ENCODE peak calls at places on chromosomes 1 and 21, in six cellular contexts. U, K, A, D, X and N are unnamed samples.

GRCh38 chr1:192858456-192858855 is 49.6 kb downstream of the RGS2 start:
- DNase-seq in U (no peak), K (no peak), A (no peak), D (no peak), X (no peak), N (no peak)

GRCh38 chr1:18970762-18971161 is 14.3 kb upstream of the IFFO2 start:
- DNase-seq in U (no peak), K (no peak), A (no peak), D (peak), X (no peak), N (no peak)

GRCh38 chr1:213138391-213138790 is 87.3 kb downstream of the RPS6KC1 start:
- DNase-seq in U (no peak), K (no peak), A (no peak), D (no peak), X (no peak), N (no peak)

GRCh38 chr1:160949881-160950280 is 4.7 kb downstream of the ITLN2 start:
- DNase-seq in U (no peak), K (no peak), A (no peak), D (no peak), X (no peak), N (no peak)

GRCh38 chr1:22930235-22930912 is 42.3 kb downstream of the LACTBL1 start:
- DNase-seq in U (no peak), K (no peak), A (peak), D (peak), X (peak), N (peak)

GRCh38 chr1:15849775-15850449 is 2.4 kb downstream of the SPEN start:
- DNase-seq in U (no peak), K (peak), A (no peak), D (peak), X (no peak), N (no peak)

GRCh38 chr1:39499668-39500067 is 8.2 kb downstream of the BMP8A start:
- DNase-seq in U (no peak), K (no peak), A (no peak), D (no peak), X (peak), N (peak)

GRCh38 chr1:186194107-186194756 is 180.8 kb downstream of the TPR start:
- DNase-seq in U (no peak), K (no peak), A (no peak), D (no peak), X (no peak), N (no peak)

GRCh38 chr1:224106568-224107281 is 7.2 kb upstream of the FBXO28 start:
- DNase-seq in U (no peak), K (no peak), A (no peak), D (peak), X (no peak), N (no peak)

GRCh38 chr1:155005076-155005971 is 2.7 kb downstream of the ZBTB7B start:
- DNase-seq in U (no peak), K (no peak), A (peak), D (peak), X (peak), N (peak)

GRCh38 chr1:25991937-25992688 is 5.8 kb downstream of the PAFAH2 start:
- DNase-seq in U (no peak), K (no peak), A (no peak), D (no peak), X (no peak), N (no peak)

GRCh38 chr1:93681095-93681548 is 515 bp downstream of the BCAR3 start:
- DNase-seq in U (no peak), K (no peak), A (no peak), D (no peak), X (peak), N (no peak)

GRCh38 chr21:40516336-40516735 is 330.6 kb downstream of the DSCAM start:
- DNase-seq in U (no peak), K (no peak), A (peak), D (no peak), X (peak), N (no peak)